ENCODE peak calls at places on chromosomes 5 and 9, in nine cellular contexts. One of them, this sample, is unnamed.

GRCh38 chr5:179336126-179336870 is 9.0 kb downstream of the ADAMTS2 start:
- DNase-seq in bronchial epithelial cell: no peak
- DNase-seq in SK-N-SH: no peak
- DNase-seq in fibroblast of the aortic adventitia: no peak
- DNase-seq in thyroid gland: no peak
- DNase-seq in dorsolateral prefrontal cortex: no peak
- DNase-seq in heart right ventricle: no peak
- DNase-seq in cardiac fibroblast: no peak
- DNase-seq in gastrocnemius medialis: no peak
- DNase-seq in this sample: no peak

GRCh38 chr5:116557669-116558271 is 16.9 kb downstream of the SEMA6A start:
- DNase-seq in heart right ventricle: no peak
- DNase-seq in dorsolateral prefrontal cortex: no peak
- DNase-seq in fibroblast of the aortic adventitia: peak
- DNase-seq in cardiac fibroblast: peak
- DNase-seq in gastrocnemius medialis: no peak
- DNase-seq in thyroid gland: no peak
- DNase-seq in SK-N-SH: peak
- DNase-seq in bronchial epithelial cell: peak
- DNase-seq in this sample: peak

GRCh38 chr9:113949206-113950078 is 73.3 kb downstream of the ZNF618 start:
- DNase-seq in SK-N-SH: no peak
- DNase-seq in bronchial epithelial cell: no peak
- DNase-seq in cardiac fibroblast: no peak
- DNase-seq in gastrocnemius medialis: no peak
- DNase-seq in heart right ventricle: no peak
- DNase-seq in thyroid gland: no peak
- DNase-seq in fibroblast of the aortic adventitia: no peak
- DNase-seq in dorsolateral prefrontal cortex: no peak
- DNase-seq in this sample: no peak

GRCh38 chr9:112112519-112112918 is 62.6 kb downstream of the SUSD1 start:
- DNase-seq in fibroblast of the aortic adventitia: peak
- DNase-seq in cardiac fibroblast: peak
- DNase-seq in SK-N-SH: no peak
- DNase-seq in gastrocnemius medialis: no peak
- DNase-seq in dorsolateral prefrontal cortex: no peak
- DNase-seq in heart right ventricle: no peak
- DNase-seq in thyroid gland: no peak
- DNase-seq in bronchial epithelial cell: peak
- DNase-seq in this sample: peak

GRCh38 chr5:138573949-138574670 is 1.1 kb downstream of the HSPA9 start:
- DNase-seq in heart right ventricle: no peak
- DNase-seq in thyroid gland: no peak
- DNase-seq in fibroblast of the aortic adventitia: peak
- DNase-seq in cardiac fibroblast: peak
- DNase-seq in dorsolateral prefrontal cortex: no peak
- DNase-seq in bronchial epithelial cell: peak
- DNase-seq in SK-N-SH: no peak
- DNase-seq in gastrocnemius medialis: no peak
- DNase-seq in this sample: no peak

GRCh38 chr9:37337301-37337905 is 85.1 kb upstream of the GRHPR start:
- DNase-seq in SK-N-SH: peak
- DNase-seq in dorsolateral prefrontal cortex: no peak
- DNase-seq in heart right ventricle: no peak
- DNase-seq in gastrocnemius medialis: no peak
- DNase-seq in cardiac fibroblast: no peak
- DNase-seq in bronchial epithelial cell: no peak
- DNase-seq in thyroid gland: no peak
- DNase-seq in fibroblast of the aortic adventitia: no peak
- DNase-seq in this sample: no peak

GRCh38 chr5:179119415-179120170 is 59.4 kb downstream of the ZNF354C start:
- DNase-seq in dorsolateral prefrontal cortex: no peak
- DNase-seq in SK-N-SH: no peak
- DNase-seq in heart right ventricle: no peak
- DNase-seq in fibroblast of the aortic adventitia: no peak
- DNase-seq in cardiac fibroblast: no peak
- DNase-seq in thyroid gland: no peak
- DNase-seq in bronchial epithelial cell: no peak
- DNase-seq in gastrocnemius medialis: no peak
- DNase-seq in this sample: no peak

GRCh38 chr9:124078641-124079040 is 67.1 kb downstream of the LHX2 start:
- DNase-seq in fibroblast of the aortic adventitia: peak
- DNase-seq in dorsolateral prefrontal cortex: no peak
- DNase-seq in gastrocnemius medialis: no peak
- DNase-seq in SK-N-SH: no peak
- DNase-seq in cardiac fibroblast: peak
- DNase-seq in heart right ventricle: no peak
- DNase-seq in thyroid gland: no peak
- DNase-seq in bronchial epithelial cell: peak
- DNase-seq in this sample: no peak

GRCh38 chr9:129620669-129621295 is at the start of gene C9orf50:
- DNase-seq in thyroid gland: no peak
- DNase-seq in bronchial epithelial cell: no peak
- DNase-seq in gastrocnemius medialis: no peak
- DNase-seq in dorsolateral prefrontal cortex: no peak
- DNase-seq in SK-N-SH: no peak
- DNase-seq in cardiac fibroblast: no peak
- DNase-seq in heart right ventricle: no peak
- DNase-seq in fibroblast of the aortic adventitia: no peak
- DNase-seq in this sample: no peak

GRCh38 chr5:147169399-147169798 is 65.4 kb upstream of the STK32A start:
- DNase-seq in heart right ventricle: no peak
- DNase-seq in bronchial epithelial cell: peak
- DNase-seq in thyroid gland: no peak
- DNase-seq in dorsolateral prefrontal cortex: no peak
- DNase-seq in gastrocnemius medialis: no peak
- DNase-seq in fibroblast of the aortic adventitia: peak
- DNase-seq in SK-N-SH: no peak
- DNase-seq in cardiac fibroblast: peak
- DNase-seq in this sample: peak

GRCh38 chr9:131530546-131530929 is 525 bp downstream of the UCK1 start:
- DNase-seq in dorsolateral prefrontal cortex: peak
- DNase-seq in gastrocnemius medialis: peak
- DNase-seq in thyroid gland: peak
- DNase-seq in fibroblast of the aortic adventitia: peak
- DNase-seq in bronchial epithelial cell: peak
- DNase-seq in cardiac fibroblast: peak
- DNase-seq in heart right ventricle: peak
- DNase-seq in SK-N-SH: peak
- DNase-seq in this sample: peak

GRCh38 chr9:91144782-91145181 is 216.9 kb downstream of the AUH start:
- DNase-seq in SK-N-SH: no peak
- DNase-seq in cardiac fibroblast: no peak
- DNase-seq in thyroid gland: no peak
- DNase-seq in bronchial epithelial cell: no peak
- DNase-seq in dorsolateral prefrontal cortex: no peak
- DNase-seq in fibroblast of the aortic adventitia: peak
- DNase-seq in heart right ventricle: no peak
- DNase-seq in gastrocnemius medialis: no peak
- DNase-seq in this sample: no peak

DNA sequence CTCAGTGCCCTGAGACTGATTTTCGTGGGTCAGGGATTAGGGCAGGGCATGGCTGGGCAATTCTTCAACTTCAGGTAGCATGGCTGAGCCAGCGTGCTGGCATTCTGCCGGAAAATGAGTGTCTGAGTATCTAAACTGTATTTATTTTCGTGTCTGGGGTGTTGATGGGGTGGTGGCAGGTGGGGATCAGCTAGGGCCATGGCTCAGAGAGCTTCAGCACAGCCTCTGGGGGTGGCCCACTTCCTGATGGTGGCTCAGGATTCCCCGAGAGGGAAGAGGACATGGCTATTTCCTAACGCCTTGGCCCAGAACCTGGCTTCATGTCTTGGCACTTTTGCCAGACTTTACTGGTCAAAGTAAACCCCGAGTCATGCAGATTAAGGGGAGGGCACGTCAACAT is 260.5 kb downstream of the GADD45G start:
- DNase-seq in heart right ventricle: no peak
- DNase-seq in SK-N-SH: no peak
- DNase-seq in dorsolateral prefrontal cortex: no peak
- DNase-seq in fibroblast of the aortic adventitia: no peak
- DNase-seq in thyroid gland: no peak
- DNase-seq in cardiac fibroblast: no peak
- DNase-seq in gastrocnemius medialis: no peak
- DNase-seq in bronchial epithelial cell: no peak
- DNase-seq in this sample: no peak
- TF ChIP-seq CTCF in heart right ventricle: no peak
- TF ChIP-seq CTCF in SK-N-SH: no peak
- TF ChIP-seq CTCF in dorsolateral prefrontal cortex: no peak
- TF ChIP-seq CTCF in fibroblast of the aortic adventitia: no peak
- TF ChIP-seq CTCF in thyroid gland: no peak
- TF ChIP-seq CTCF in cardiac fibroblast: no peak
- TF ChIP-seq CTCF in gastrocnemius medialis: no peak
- TF ChIP-seq CTCF in bronchial epithelial cell: no peak
- TF ChIP-seq CTCF in this sample: no peak

GRCh38 chr5:79133657-79134451 is 22.2 kb downstream of the BHMT start:
- DNase-seq in bronchial epithelial cell: peak
- DNase-seq in SK-N-SH: peak
- DNase-seq in thyroid gland: peak
- DNase-seq in cardiac fibroblast: peak
- DNase-seq in gastrocnemius medialis: peak
- DNase-seq in dorsolateral prefrontal cortex: peak
- DNase-seq in fibroblast of the aortic adventitia: peak
- DNase-seq in heart right ventricle: peak
- DNase-seq in this sample: peak
- TF ChIP-seq CTCF in bronchial epithelial cell: peak
- TF ChIP-seq CTCF in SK-N-SH: peak
- TF ChIP-seq CTCF in thyroid gland: peak
- TF ChIP-seq CTCF in cardiac fibroblast: peak
- TF ChIP-seq CTCF in gastrocnemius medialis: peak
- TF ChIP-seq CTCF in dorsolateral prefrontal cortex: peak
- TF ChIP-seq CTCF in fibroblast of the aortic adventitia: peak
- TF ChIP-seq CTCF in heart right ventricle: peak
- TF ChIP-seq CTCF in this sample: peak

GRCh38 chr9:135961277-135961705 is at the start of gene UBAC1:
- DNase-seq in SK-N-SH: peak
- DNase-seq in gastrocnemius medialis: peak
- DNase-seq in bronchial epithelial cell: peak
- DNase-seq in cardiac fibroblast: peak
- DNase-seq in thyroid gland: peak
- DNase-seq in heart right ventricle: peak
- DNase-seq in fibroblast of the aortic adventitia: peak
- DNase-seq in dorsolateral prefrontal cortex: peak
- DNase-seq in this sample: peak
- TF ChIP-seq CTCF in SK-N-SH: no peak
- TF ChIP-seq CTCF in gastrocnemius medialis: peak
- TF ChIP-seq CTCF in bronchial epithelial cell: peak
- TF ChIP-seq CTCF in cardiac fibroblast: peak
- TF ChIP-seq CTCF in thyroid gland: no peak
- TF ChIP-seq CTCF in heart right ventricle: peak
- TF ChIP-seq CTCF in fibroblast of the aortic adventitia: peak
- TF ChIP-seq CTCF in dorsolateral prefrontal cortex: peak
- TF ChIP-seq CTCF in this sample: no peak

GRCh38 chr5:35345222-35345621 is 114.9 kb upstream of the PRLR start:
- DNase-seq in bronchial epithelial cell: no peak
- DNase-seq in SK-N-SH: no peak
- DNase-seq in gastrocnemius medialis: no peak
- DNase-seq in heart right ventricle: no peak
- DNase-seq in cardiac fibroblast: no peak
- DNase-seq in dorsolateral prefrontal cortex: no peak
- DNase-seq in thyroid gland: no peak
- DNase-seq in fibroblast of the aortic adventitia: no peak
- DNase-seq in this sample: no peak
- TF ChIP-seq CTCF in bronchial epithelial cell: no peak
- TF ChIP-seq CTCF in SK-N-SH: no peak
- TF ChIP-seq CTCF in gastrocnemius medialis: no peak
- TF ChIP-seq CTCF in heart right ventricle: no peak
- TF ChIP-seq CTCF in cardiac fibroblast: no peak
- TF ChIP-seq CTCF in dorsolateral prefrontal cortex: no peak
- TF ChIP-seq CTCF in thyroid gland: no peak
- TF ChIP-seq CTCF in fibroblast of the aortic adventitia: no peak
- TF ChIP-seq CTCF in this sample: no peak

GRCh38 chr9:128250839-128251558 is 24.8 kb downstream of the GOLGA2 start:
- DNase-seq in dorsolateral prefrontal cortex: no peak
- DNase-seq in bronchial epithelial cell: no peak
- DNase-seq in thyroid gland: no peak
- DNase-seq in gastrocnemius medialis: no peak
- DNase-seq in cardiac fibroblast: no peak
- DNase-seq in fibroblast of the aortic adventitia: no peak
- DNase-seq in heart right ventricle: no peak
- DNase-seq in SK-N-SH: no peak
- DNase-seq in this sample: no peak

GRCh38 chr9:128251701-128252100 is 24.1 kb downstream of the GOLGA2 start:
- DNase-seq in gastrocnemius medialis: no peak
- DNase-seq in fibroblast of the aortic adventitia: peak
- DNase-seq in SK-N-SH: no peak
- DNase-seq in thyroid gland: no peak
- DNase-seq in heart right ventricle: no peak
- DNase-seq in bronchial epithelial cell: no peak
- DNase-seq in dorsolateral prefrontal cortex: no peak
- DNase-seq in cardiac fibroblast: peak
- DNase-seq in this sample: no peak

GRCh38 chr9:128253140-128253990 is 22.4 kb downstream of the GOLGA2 start:
- DNase-seq in thyroid gland: no peak
- DNase-seq in fibroblast of the aortic adventitia: no peak
- DNase-seq in dorsolateral prefrontal cortex: no peak
- DNase-seq in gastrocnemius medialis: no peak
- DNase-seq in heart right ventricle: no peak
- DNase-seq in bronchial epithelial cell: no peak
- DNase-seq in SK-N-SH: no peak
- DNase-seq in cardiac fibroblast: no peak
- DNase-seq in this sample: no peak

GRCh38 chr9:128253991-128254346 is 21.8 kb downstream of the GOLGA2 start:
- DNase-seq in cardiac fibroblast: no peak
- DNase-seq in thyroid gland: no peak
- DNase-seq in dorsolateral prefrontal cortex: no peak
- DNase-seq in gastrocnemius medialis: no peak
- DNase-seq in fibroblast of the aortic adventitia: no peak
- DNase-seq in bronchial epithelial cell: no peak
- DNase-seq in SK-N-SH: no peak
- DNase-seq in heart right ventricle: no peak
- DNase-seq in this sample: no peak

DNA sequence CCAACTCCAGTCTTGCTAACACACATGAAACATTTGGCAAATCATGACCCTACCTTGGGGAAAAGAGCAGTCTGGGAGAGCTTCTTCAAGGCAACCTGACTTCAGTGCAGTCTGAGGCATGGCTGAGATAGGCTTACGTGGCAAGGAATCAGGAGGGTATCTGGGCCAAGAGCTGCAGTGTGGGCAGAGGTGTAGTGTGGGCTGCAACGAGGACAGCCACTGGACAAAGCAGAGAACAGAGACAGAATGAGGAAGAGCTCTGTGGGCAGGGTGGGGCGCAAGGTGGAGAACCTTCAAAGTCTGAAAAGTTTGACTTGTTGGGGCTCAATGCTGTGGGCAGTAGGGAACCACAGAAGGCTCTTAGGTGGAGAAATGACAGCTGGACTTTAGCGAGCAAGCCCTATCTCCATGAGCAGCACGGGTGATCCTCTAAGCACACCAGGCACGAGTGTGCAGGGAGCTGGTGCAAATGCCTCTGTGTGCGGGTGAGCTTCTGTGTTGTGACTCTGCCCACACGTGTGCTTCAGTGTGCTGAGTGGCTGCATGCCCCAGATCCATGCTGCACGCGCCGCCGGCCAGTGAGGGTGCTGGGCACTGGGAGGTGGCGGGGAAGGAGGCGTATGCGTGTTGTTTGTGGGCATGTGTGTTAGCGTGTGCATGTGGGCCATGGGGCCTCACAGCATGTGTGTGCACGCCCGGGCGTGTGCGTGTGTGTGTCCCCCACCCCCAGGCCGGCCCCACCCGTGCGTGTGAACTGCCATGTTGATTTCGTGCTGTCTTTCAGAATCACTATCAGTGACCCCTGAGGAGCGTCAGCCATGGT is 23.3 kb downstream of the GOLGA2 start:
- DNase-seq in thyroid gland: no peak
- DNase-seq in bronchial epithelial cell: no peak
- DNase-seq in heart right ventricle: no peak
- DNase-seq in gastrocnemius medialis: no peak
- DNase-seq in dorsolateral prefrontal cortex: peak
- DNase-seq in cardiac fibroblast: no peak
- DNase-seq in fibroblast of the aortic adventitia: no peak
- DNase-seq in SK-N-SH: no peak
- DNase-seq in this sample: no peak
- TF ChIP-seq CTCF in thyroid gland: no peak
- TF ChIP-seq CTCF in bronchial epithelial cell: no peak
- TF ChIP-seq CTCF in heart right ventricle: no peak
- TF ChIP-seq CTCF in gastrocnemius medialis: no peak
- TF ChIP-seq CTCF in dorsolateral prefrontal cortex: no peak
- TF ChIP-seq CTCF in cardiac fibroblast: no peak
- TF ChIP-seq CTCF in fibroblast of the aortic adventitia: no peak
- TF ChIP-seq CTCF in SK-N-SH: no peak
- TF ChIP-seq CTCF in this sample: no peak

This sample was measured in Calu3.